ENCODE peak calls at places on chromosomes 5 and 9, in five cellular contexts. D, K, R, T and Z are unnamed samples.

GRCh38 chr5:42689391-42689790 is 67.2 kb upstream of the CCDC152 start:
- DNase-seq in D (no peak), K (no peak), R (no peak), T (no peak), Z (no peak)

GRCh38 chr5:72234265-72234700 is 85.8 kb downstream of the MRPS27 start:
- DNase-seq in D (no peak), K (no peak), R (no peak), T (no peak), Z (no peak)

GRCh38 chr5:74166064-74166463 is 474.5 kb downstream of the ENC1 start:
- DNase-seq in D (no peak), K (no peak), R (no peak), T (no peak), Z (no peak)

GRCh38 chr5:127588368-127588767 is 60.5 kb upstream of the CTXN3 start:
- DNase-seq in D (no peak), K (no peak), R (no peak), T (no peak), Z (no peak)

GRCh38 chr9:123484130-123484529 is 128.1 kb downstream of the CRB2 start:
- DNase-seq in D (no peak), K (no peak), R (no peak), T (no peak), Z (no peak)

GRCh38 chr9:97906236-97906831 is 16.0 kb downstream of the TRMO start:
- DNase-seq in D (no peak), K (no peak), R (no peak), T (no peak), Z (peak)

GRCh38 chr9:14095272-14095671 is 218.7 kb downstream of the NFIB start:
- DNase-seq in D (no peak), K (no peak), R (no peak), T (no peak), Z (no peak)

GRCh38 chr9:83304686-83305085 is 233.5 kb downstream of the FRMD3 start:
- DNase-seq in D (peak), K (no peak), R (peak), T (peak), Z (peak)

GRCh38 chr9:76292246-76292645 is 102.0 kb downstream of the RFK start:
- DNase-seq in D (no peak), K (no peak), R (no peak), T (no peak), Z (no peak)

GRCh38 chr5:64899838-64900237 is 131.1 kb downstream of the CWC27 start:
- DNase-seq in D (no peak), K (no peak), R (no peak), T (no peak), Z (no peak)

GRCh38 chr5:141533897-141534296 is 45.0 kb downstream of the PCDHGC5 start:
- DNase-seq in D (no peak), K (no peak), R (no peak), T (no peak), Z (no peak)